ENCODE peak calls at places on chromosomes 7 and 10, in five cellular contexts. One of them, this sample, is unnamed.

GRCh38 chr10:49187950-49188761 is at the start of gene TMEM273:
- DNase-seq in kidney: peak; percentile 90
- DNase-seq in breast epithelium: no peak
- DNase-seq in K562: peak; percentile 64
- DNase-seq in colonic mucosa: peak; percentile 59
- DNase-seq in this sample: peak; percentile 74

GRCh38 chr7:69115788-69116187 is 482.5 kb upstream of the AUTS2 start:
- DNase-seq in colonic mucosa: no peak
- DNase-seq in kidney: no peak
- DNase-seq in K562: no peak
- DNase-seq in breast epithelium: no peak
- DNase-seq in this sample: no peak

GRCh38 chr7:2843711-2844152 is 376 bp downstream of the GNA12 start:
- DNase-seq in K562: peak; percentile 42
- DNase-seq in colonic mucosa: no peak
- DNase-seq in breast epithelium: no peak
- DNase-seq in kidney: peak; percentile 86
- DNase-seq in this sample: peak; percentile 74

GRCh38 chr10:7354330-7355047 is 56.3 kb downstream of the SFMBT2 start:
- DNase-seq in colonic mucosa: no peak
- DNase-seq in kidney: no peak
- DNase-seq in breast epithelium: no peak
- DNase-seq in K562: no peak
- DNase-seq in this sample: no peak

GRCh38 chr7:117061751-117062150 is 108.5 kb downstream of the ST7 start:
- DNase-seq in kidney: no peak
- DNase-seq in breast epithelium: no peak
- DNase-seq in colonic mucosa: no peak
- DNase-seq in K562: no peak
- DNase-seq in this sample: no peak

GRCh38 chr7:41942468-41943097 is 239.7 kb upstream of the INHBA start:
- DNase-seq in breast epithelium: no peak
- DNase-seq in kidney: peak; percentile 77
- DNase-seq in K562: no peak
- DNase-seq in colonic mucosa: peak; percentile 78
- DNase-seq in this sample: peak; percentile 62

GRCh38 chr7:151759591-151760042 is 117.3 kb downstream of the PRKAG2 start:
- DNase-seq in K562: peak; percentile 91
- DNase-seq in kidney: no peak
- DNase-seq in colonic mucosa: peak; percentile 66
- DNase-seq in breast epithelium: peak; percentile 62
- DNase-seq in this sample: no peak

GRCh38 chr10:99711129-99711719 is 20.7 kb downstream of the COX15 start:
- DNase-seq in colonic mucosa: peak; percentile 59
- DNase-seq in kidney: no peak
- DNase-seq in K562: peak; percentile 42
- DNase-seq in breast epithelium: no peak
- DNase-seq in this sample: no peak

GRCh38 chr7:15096853-15097252 is 194.3 kb upstream of the DGKB start:
- DNase-seq in kidney: no peak
- DNase-seq in colonic mucosa: no peak
- DNase-seq in K562: peak; percentile 5
- DNase-seq in breast epithelium: no peak
- DNase-seq in this sample: no peak

GRCh38 chr10:34710391-34710751 is 104.7 kb downstream of the PARD3 start:
- DNase-seq in breast epithelium: no peak
- DNase-seq in colonic mucosa: no peak
- DNase-seq in kidney: no peak
- DNase-seq in K562: no peak
- DNase-seq in this sample: no peak

GRCh38 chr10:102776779-102777417 is 33.1 kb downstream of the WBP1L start:
- DNase-seq in kidney: peak; percentile 87
- DNase-seq in K562: peak; percentile 73
- DNase-seq in breast epithelium: peak; percentile 75
- DNase-seq in colonic mucosa: peak; percentile 40
- DNase-seq in this sample: peak; percentile 76

GRCh38 chr7:91228927-91229326 is 35.3 kb upstream of the FZD1 start:
- DNase-seq in kidney: no peak
- DNase-seq in colonic mucosa: no peak
- DNase-seq in K562: no peak
- DNase-seq in breast epithelium: no peak
- DNase-seq in this sample: no peak

GRCh38 chr10:12214763-12215218 is 18.8 kb downstream of the CDC123 start:
- DNase-seq in colonic mucosa: peak; percentile 60
- DNase-seq in kidney: no peak
- DNase-seq in K562: no peak
- DNase-seq in breast epithelium: no peak
- DNase-seq in this sample: no peak

GRCh38 chr10:116385994-116386809 is 41.4 kb upstream of the PNLIPRP3 start:
- DNase-seq in colonic mucosa: no peak
- DNase-seq in breast epithelium: no peak
- DNase-seq in kidney: no peak
- DNase-seq in K562: no peak
- DNase-seq in this sample: no peak

GRCh38 chr10:12130237-12130872 is 878 bp downstream of the SEC61A2 start:
- DNase-seq in colonic mucosa: peak; percentile 36
- DNase-seq in kidney: no peak
- DNase-seq in K562: peak; percentile 20
- DNase-seq in breast epithelium: no peak
- DNase-seq in this sample: peak; percentile 65

GRCh38 chr10:89352039-89352597 is 24.3 kb downstream of the IFIT3 start:
- DNase-seq in breast epithelium: no peak
- DNase-seq in K562: no peak
- DNase-seq in kidney: peak; percentile 80
- DNase-seq in colonic mucosa: peak; percentile 56
- DNase-seq in this sample: no peak

GRCh38 chr7:115410972-115411686 is 489.2 kb downstream of the MDFIC start:
- DNase-seq in K562: no peak
- DNase-seq in kidney: no peak
- DNase-seq in colonic mucosa: no peak
- DNase-seq in breast epithelium: no peak
- DNase-seq in this sample: no peak

GRCh38 chr7:95298091-95298490 is 26.2 kb downstream of the PON1 start:
- DNase-seq in kidney: no peak
- DNase-seq in colonic mucosa: no peak
- DNase-seq in K562: no peak
- DNase-seq in breast epithelium: no peak
- DNase-seq in this sample: no peak

GRCh38 chr7:26461508-26461907 is 169.8 kb downstream of the SNX10 start:
- DNase-seq in breast epithelium: no peak
- DNase-seq in K562: no peak
- DNase-seq in colonic mucosa: no peak
- DNase-seq in kidney: no peak
- DNase-seq in this sample: no peak

GRCh38 chr10:1393481-1393880 is 337.3 kb downstream of the WDR37 start:
- DNase-seq in K562: no peak
- DNase-seq in colonic mucosa: peak; percentile 3
- DNase-seq in kidney: no peak
- DNase-seq in breast epithelium: peak; percentile 27
- DNase-seq in this sample: no peak

GRCh38 chr7:48280100-48280499 is 108.8 kb downstream of the ABCA13 start:
- DNase-seq in breast epithelium: no peak
- DNase-seq in colonic mucosa: no peak
- DNase-seq in kidney: no peak
- DNase-seq in K562: no peak
- DNase-seq in this sample: no peak

GRCh38 chr10:47361293-47361692 is 13.1 kb downstream of the RBP3 start:
- DNase-seq in kidney: peak; percentile 70
- DNase-seq in breast epithelium: peak; percentile 49
- DNase-seq in K562: peak; percentile 89
- DNase-seq in colonic mucosa: peak; percentile 49
- DNase-seq in this sample: no peak

GRCh38 chr10:65348637-65349036 is 1577.2 kb upstream of the LRRTM3 start:
- DNase-seq in K562: no peak
- DNase-seq in colonic mucosa: no peak
- DNase-seq in kidney: no peak
- DNase-seq in breast epithelium: no peak
- DNase-seq in this sample: no peak

GRCh38 chr10:30098624-30099023 is 39.2 kb upstream of the JCAD start:
- DNase-seq in breast epithelium: no peak
- DNase-seq in colonic mucosa: no peak
- DNase-seq in K562: no peak
- DNase-seq in kidney: no peak
- DNase-seq in this sample: no peak

DNA sequence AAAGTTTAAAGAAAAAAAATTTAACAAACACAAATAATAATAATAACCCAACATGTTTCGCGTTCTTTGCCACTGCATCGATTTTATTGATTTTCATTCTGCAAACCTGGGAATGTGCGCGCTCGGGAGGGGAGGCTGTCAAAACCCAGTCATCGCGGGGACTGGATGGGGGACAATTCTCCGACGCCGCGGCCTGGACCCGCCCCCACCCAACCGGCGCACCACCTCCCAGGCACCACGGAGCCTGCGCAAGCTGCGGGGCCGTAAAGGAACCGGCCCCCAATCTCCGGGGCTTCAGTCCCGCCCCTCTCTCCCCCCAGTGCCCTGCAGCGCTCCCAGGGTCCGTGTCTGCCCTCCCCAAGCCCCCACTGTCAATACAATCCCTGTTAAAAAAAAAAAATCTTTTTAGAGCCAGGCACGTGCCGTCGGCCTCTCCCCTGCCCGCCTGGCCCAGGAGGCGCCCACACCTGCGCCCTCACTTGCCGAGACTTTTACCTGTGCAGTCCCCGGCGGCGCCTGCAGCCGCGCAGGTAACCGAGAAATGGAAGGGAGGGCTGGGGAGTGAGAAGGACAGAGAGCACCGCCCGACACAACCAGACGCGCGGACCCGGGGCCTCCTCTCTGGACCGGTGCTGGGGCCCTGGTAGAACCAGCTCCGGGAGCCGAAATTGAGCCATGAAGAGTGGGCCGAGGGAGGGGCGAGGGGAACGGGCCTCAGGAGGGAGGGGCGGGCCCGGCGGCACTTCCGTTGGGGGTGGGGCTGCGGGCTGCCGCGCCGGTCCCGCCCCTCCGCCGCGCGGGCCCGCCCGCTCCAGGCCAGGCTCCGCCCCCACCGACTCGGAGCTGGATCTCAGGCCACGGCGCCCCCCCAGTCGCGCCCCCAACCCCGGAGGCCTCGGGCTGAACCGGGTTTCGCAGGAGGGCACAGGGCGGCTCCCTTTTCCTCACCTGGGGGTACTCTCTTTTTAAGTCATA is 7.6 kb upstream of the ZNF503 start:
- DNase-seq in kidney: peak; percentile 91
- DNase-seq in breast epithelium: peak; percentile 72
- DNase-seq in colonic mucosa: peak; percentile 79
- DNase-seq in K562: peak; percentile 98
- DNase-seq in this sample: no peak
- H3K4me3 ChIP-seq in kidney: peak overlapping the region; percentile 59
- H3K4me3 ChIP-seq in breast epithelium: peak overlapping the region; percentile 80
- H3K4me3 ChIP-seq in colonic mucosa: peak overlapping the region; percentile 64
- H3K4me3 ChIP-seq in K562: peak overlapping the region; percentile 67
- H3K4me3 ChIP-seq in this sample: peak overlapping the region; percentile 93

GRCh38 chr7:93006480-93007095 is 111.2 kb downstream of the SAMD9 start:
- DNase-seq in kidney: no peak
- DNase-seq in K562: no peak
- DNase-seq in breast epithelium: no peak
- DNase-seq in colonic mucosa: peak; percentile 25
- DNase-seq in this sample: no peak
- TF ChIP-seq CTCF in kidney: no peak
- TF ChIP-seq CTCF in K562: no peak
- TF ChIP-seq CTCF in breast epithelium: no peak
- TF ChIP-seq CTCF in colonic mucosa: no peak
- TF ChIP-seq CTCF in this sample: no peak

GRCh38 chr10:50988792-50989191 is 85.5 kb upstream of the PRKG1 start:
- DNase-seq in breast epithelium: no peak
- DNase-seq in K562: no peak
- DNase-seq in kidney: no peak
- DNase-seq in colonic mucosa: no peak
- DNase-seq in this sample: no peak
- H3K4me3 ChIP-seq in breast epithelium: no peak overlapping the region
- H3K4me3 ChIP-seq in K562: no peak overlapping the region
- H3K4me3 ChIP-seq in kidney: peak overlapping the region; percentile 16
- H3K4me3 ChIP-seq in colonic mucosa: no peak overlapping the region
- H3K4me3 ChIP-seq in this sample: peak overlapping the region; percentile 95

GRCh38 chr10:24952146-24952700 is at the start of gene PRTFDC1:
- DNase-seq in breast epithelium: no peak
- DNase-seq in colonic mucosa: peak; percentile 69
- DNase-seq in K562: peak; percentile 77
- DNase-seq in kidney: peak; percentile 88
- DNase-seq in this sample: no peak
- TF ChIP-seq CTCF in breast epithelium: no peak
- TF ChIP-seq CTCF in colonic mucosa: no peak
- TF ChIP-seq CTCF in K562: no peak
- TF ChIP-seq CTCF in kidney: peak; percentile 21
- TF ChIP-seq CTCF in this sample: no peak

DNA sequence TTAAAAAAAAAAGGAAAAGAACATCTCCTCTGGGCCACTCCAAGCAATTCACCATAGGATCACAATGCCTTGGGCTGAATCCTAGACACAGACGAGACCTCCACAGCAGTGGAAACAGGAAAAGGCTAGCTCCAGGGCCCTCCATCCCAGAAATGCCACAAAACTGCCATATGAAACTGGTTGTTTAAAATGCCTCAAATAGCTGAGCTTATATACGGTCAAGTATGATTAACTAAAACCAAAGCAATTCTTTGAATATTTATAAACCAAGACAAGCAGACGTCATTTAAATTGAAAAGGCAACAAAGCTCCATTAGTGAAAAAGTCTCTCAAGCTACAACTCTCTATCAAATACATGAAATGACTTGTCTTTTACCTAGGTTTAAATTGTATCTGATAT is 63.0 kb downstream of the DOCK4 start:
- DNase-seq in colonic mucosa: no peak
- DNase-seq in breast epithelium: no peak
- DNase-seq in K562: no peak
- DNase-seq in kidney: no peak
- DNase-seq in this sample: no peak
- H3K4me3 ChIP-seq in colonic mucosa: no peak overlapping the region
- H3K4me3 ChIP-seq in breast epithelium: no peak overlapping the region
- H3K4me3 ChIP-seq in K562: no peak overlapping the region
- H3K4me3 ChIP-seq in kidney: no peak overlapping the region
- H3K4me3 ChIP-seq in this sample: no peak overlapping the region

GRCh38 chr7:88842217-88842616 is 46.7 kb upstream of the TEX47 start:
- DNase-seq in breast epithelium: no peak
- DNase-seq in colonic mucosa: no peak
- DNase-seq in K562: no peak
- DNase-seq in kidney: no peak
- DNase-seq in this sample: no peak

GRCh38 chr7:88845091-88845490 is 49.6 kb upstream of the TEX47 start:
- DNase-seq in kidney: no peak
- DNase-seq in breast epithelium: no peak
- DNase-seq in K562: no peak
- DNase-seq in colonic mucosa: no peak
- DNase-seq in this sample: no peak
- TF ChIP-seq CTCF in kidney: no peak
- TF ChIP-seq CTCF in breast epithelium: no peak
- TF ChIP-seq CTCF in K562: no peak
- TF ChIP-seq CTCF in colonic mucosa: no peak
- TF ChIP-seq CTCF in this sample: no peak

GRCh38 chr7:916291-916941 is 38.1 kb downstream of the ADAP1 start:
- DNase-seq in breast epithelium: no peak
- DNase-seq in colonic mucosa: no peak
- DNase-seq in kidney: peak; percentile 76
- DNase-seq in K562: no peak
- DNase-seq in this sample: no peak
- H3K4me3 ChIP-seq in breast epithelium: no peak overlapping the region
- H3K4me3 ChIP-seq in colonic mucosa: no peak overlapping the region
- H3K4me3 ChIP-seq in kidney: no peak overlapping the region
- H3K4me3 ChIP-seq in K562: no peak overlapping the region
- H3K4me3 ChIP-seq in this sample: no peak overlapping the region

This sample was measured in ascending aorta.